ENCODE peak calls at places on chromosomes 5 and 9, in seven cellular contexts. Q is GM23248, Y is ovary, C is Peyer's patch, E is mammary epithelial cell, P is suprapubic skin, X is heart right ventricle. G is an unnamed sample.

GRCh38 chr5:178227138-178227659 is 5.4 kb downstream of the PHYKPL start:
- DNase-seq in Q (peak), Y (no peak), C (no peak), E (no peak), P (no peak), X (no peak), G (no peak)

GRCh38 chr5:133869675-133869978 is 98.8 kb downstream of the C5orf15 start:
- DNase-seq in Q (peak), Y (no peak), C (no peak), E (no peak), P (no peak), X (peak), G (no peak)

GRCh38 chr5:9094582-9094981 is 451.3 kb downstream of the SEMA5A start:
- DNase-seq in Q (peak), Y (no peak), C (no peak), E (no peak), P (no peak), X (no peak), G (no peak)

GRCh38 chr9:134258828-134259546 is 67.3 kb upstream of the RXRA start:
- DNase-seq in Q (no peak), Y (no peak), C (no peak), E (no peak), P (no peak), X (peak), G (no peak)

GRCh38 chr5:174418809-174419522 is 305.4 kb upstream of the MSX2 start:
- DNase-seq in Q (peak), Y (no peak), C (peak), E (peak), P (no peak), X (peak), G (peak)

GRCh38 chr5:124634820-124635323 is 111.6 kb downstream of the ZNF608 start:
- DNase-seq in Q (peak), Y (no peak), C (no peak), E (peak), P (no peak), X (no peak), G (no peak)

GRCh38 chr9:18185196-18185595 is 288.8 kb upstream of the ADAMTSL1 start:
- DNase-seq in Q (no peak), Y (no peak), C (no peak), E (peak), P (no peak), X (no peak), G (no peak)

GRCh38 chr9:135454737-135455136 is 24.8 kb upstream of the PPP1R26 start:
- DNase-seq in Q (no peak), Y (no peak), C (no peak), E (no peak), P (no peak), X (no peak), G (no peak)

GRCh38 chr5:157540124-157540523 is 35.5 kb downstream of the ADAM19 start:
- DNase-seq in Q (no peak), Y (no peak), C (no peak), E (no peak), P (no peak), X (no peak), G (no peak)

GRCh38 chr5:32233696-32234447 is 59.8 kb upstream of the GOLPH3 start:
- DNase-seq in Q (peak), Y (peak), C (no peak), E (peak), P (no peak), X (no peak), G (no peak)

GRCh38 chr9:131423171-131423581 is 29.3 kb downstream of the PRRC2B start:
- DNase-seq in Q (peak), Y (peak), C (peak), E (peak), P (no peak), X (peak), G (no peak)

GRCh38 chr9:89878003-89878411 is 273.2 kb downstream of the GADD45G start:
- DNase-seq in Q (no peak), Y (peak), C (peak), E (no peak), P (no peak), X (no peak), G (no peak)

GRCh38 chr5:112491257-112491656 is 72.2 kb upstream of the EPB41L4A start:
- DNase-seq in Q (peak), Y (no peak), C (no peak), E (no peak), P (no peak), X (no peak), G (no peak)

GRCh38 chr9:120965344-120966004 is 38.9 kb upstream of the TRAF1 start:
- DNase-seq in Q (peak), Y (peak), C (no peak), E (no peak), P (no peak), X (no peak), G (peak)

GRCh38 chr5:173515526-173515925 is 100.9 kb downstream of the BOD1 start:
- DNase-seq in Q (peak), Y (no peak), C (no peak), E (peak), P (no peak), X (no peak), G (peak)

GRCh38 chr5:68698025-68698940 is 395.5 kb upstream of the SLC30A5 start:
- DNase-seq in Q (no peak), Y (no peak), C (no peak), E (no peak), P (no peak), X (no peak), G (no peak)

GRCh38 chr9:127555830-127556820 is 56.0 kb upstream of the STXBP1 start:
- DNase-seq in Q (peak), Y (peak), C (peak), E (peak), P (peak), X (peak), G (no peak)

GRCh38 chr9:96460877-96461276 is 10.9 kb downstream of the HABP4 start:
- DNase-seq in Q (peak), Y (no peak), C (no peak), E (no peak), P (no peak), X (no peak), G (peak)

GRCh38 chr5:88588609-88589008 is 294.4 kb downstream of the MEF2C start:
- DNase-seq in Q (no peak), Y (no peak), C (no peak), E (no peak), P (no peak), X (no peak), G (no peak)

GRCh38 chr9:79570449-79571308 is 1.1 kb upstream of the TLE4 start:
- DNase-seq in Q (peak), Y (no peak), C (peak), E (peak), P (peak), X (peak), G (peak)

GRCh38 chr9:2411459-2412215 is 209.9 kb upstream of the VLDLR start:
- DNase-seq in Q (peak), Y (no peak), C (no peak), E (no peak), P (no peak), X (no peak), G (peak)

GRCh38 chr9:20684865-20685696 is 1.0 kb downstream of the FOCAD start:
- DNase-seq in Q (peak), Y (no peak), C (no peak), E (peak), P (no peak), X (no peak), G (no peak)

GRCh38 chr9:124855944-124856773 is 2.9 kb downstream of the WDR38 start:
- DNase-seq in Q (peak), Y (no peak), C (no peak), E (peak), P (no peak), X (no peak), G (peak)

GRCh38 chr9:124470306-124470705 is 20.1 kb downstream of the ADGRD2 start:
- DNase-seq in Q (no peak), Y (no peak), C (no peak), E (no peak), P (no peak), X (no peak), G (no peak)

GRCh38 chr5:115321309-115321708 is 24.9 kb upstream of the CCDC112 start:
- DNase-seq in Q (peak), Y (no peak), C (no peak), E (peak), P (no peak), X (no peak), G (no peak)

GRCh38 chr9:76219555-76220151 is 174.6 kb downstream of the RFK start:
- DNase-seq in Q (peak), Y (no peak), C (no peak), E (no peak), P (no peak), X (no peak), G (peak)

GRCh38 chr5:59187772-59188347 is 605.0 kb downstream of the RAB3C start:
- DNase-seq in Q (peak), Y (no peak), C (no peak), E (no peak), P (no peak), X (no peak), G (peak)

GRCh38 chr5:87268126-87268969 is 665 bp downstream of the RASA1 start:
- DNase-seq in Q (peak), Y (peak), C (peak), E (peak), P (peak), X (peak), G (peak)

GRCh38 chr9:115341401-115341800 is 223.4 kb upstream of the TNC start:
- DNase-seq in Q (peak), Y (no peak), C (no peak), E (no peak), P (peak), X (no peak), G (no peak)

GRCh38 chr9:124507880-124508432 is 757 bp upstream of the NR5A1 start:
- DNase-seq in Q (no peak), Y (no peak), C (peak), E (no peak), P (no peak), X (no peak), G (no peak)

GRCh38 chr9:123763910-123764588 is 165.9 kb downstream of the DENND1A start:
- DNase-seq in Q (peak), Y (no peak), C (no peak), E (peak), P (no peak), X (no peak), G (no peak)

GRCh38 chr5:10756539-10756938 is 4.5 kb downstream of the DAP start:
- DNase-seq in Q (peak), Y (no peak), C (no peak), E (no peak), P (no peak), X (no peak), G (peak)

GRCh38 chr9:20599195-20599594 is 23.1 kb downstream of the MLLT3 start:
- DNase-seq in Q (peak), Y (no peak), C (no peak), E (no peak), P (no peak), X (no peak), G (no peak)

GRCh38 chr5:179346401-179346800 is 1.1 kb upstream of the ADAMTS2 start:
- DNase-seq in Q (peak), Y (no peak), C (no peak), E (no peak), P (no peak), X (no peak), G (peak)

GRCh38 chr5:14428302-14429081 is 153.1 kb upstream of the OTULINL start:
- DNase-seq in Q (peak), Y (no peak), C (no peak), E (peak), P (no peak), X (no peak), G (no peak)

GRCh38 chr9:97559111-97559514 is 57.6 kb downstream of the TMOD1 start:
- DNase-seq in Q (peak), Y (no peak), C (no peak), E (peak), P (no peak), X (no peak), G (no peak)

GRCh38 chr9:97556036-97556720 is 54.7 kb downstream of the TMOD1 start:
- DNase-seq in Q (no peak), Y (no peak), C (no peak), E (no peak), P (no peak), X (no peak), G (no peak)

GRCh38 chr9:97556721-97557605 is 55.5 kb downstream of the TMOD1 start:
- DNase-seq in Q (no peak), Y (peak), C (no peak), E (no peak), P (peak), X (peak), G (peak)

GRCh38 chr9:97558701-97559101 is 57.2 kb downstream of the TMOD1 start:
- DNase-seq in Q (no peak), Y (no peak), C (no peak), E (no peak), P (no peak), X (no peak), G (no peak)

GRCh38 chr9:97557606-97558095 is 56.2 kb downstream of the TMOD1 start:
- DNase-seq in Q (no peak), Y (peak), C (no peak), E (no peak), P (peak), X (peak), G (no peak)
- H3K27ac ChIP-seq in Q (no peak), Y (peak), C (peak), E (no peak), P (peak), X (peak), G (peak)

GRCh38 chr9:71690058-71690691 is 78.1 kb downstream of the CEMIP2 start:
- DNase-seq in Q (peak), Y (no peak), C (no peak), E (peak), P (no peak), X (no peak), G (peak)
- H3K27ac ChIP-seq in Q (no peak), Y (no peak), C (no peak), E (no peak), P (peak), X (peak), G (no peak)

DNA sequence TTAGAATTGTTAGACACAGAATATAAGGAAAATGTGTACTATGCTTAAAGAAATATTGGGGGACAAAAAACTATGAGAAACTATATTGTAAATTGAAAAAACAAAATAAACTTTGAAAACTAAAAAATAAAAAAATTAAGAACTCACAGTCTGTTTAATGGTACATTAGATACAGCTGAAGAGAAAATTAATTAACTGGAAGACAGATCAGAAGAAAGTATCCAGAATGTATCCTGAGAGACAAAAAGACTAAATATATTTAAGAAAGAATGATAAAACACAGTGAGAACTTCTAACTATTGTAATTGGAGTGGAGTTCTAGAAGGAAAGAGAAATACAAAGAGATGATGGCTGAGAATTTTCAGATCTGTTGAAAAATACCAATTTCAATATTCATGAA is 57.6 kb upstream of the SH3PXD2B start:
- DNase-seq in Q (no peak), Y (no peak), C (no peak), E (no peak), P (no peak), X (no peak), G (no peak)
- H3K27ac ChIP-seq in Q (no peak), Y (no peak), C (no peak), E (no peak), P (no peak), X (no peak), G (no peak)

DNA sequence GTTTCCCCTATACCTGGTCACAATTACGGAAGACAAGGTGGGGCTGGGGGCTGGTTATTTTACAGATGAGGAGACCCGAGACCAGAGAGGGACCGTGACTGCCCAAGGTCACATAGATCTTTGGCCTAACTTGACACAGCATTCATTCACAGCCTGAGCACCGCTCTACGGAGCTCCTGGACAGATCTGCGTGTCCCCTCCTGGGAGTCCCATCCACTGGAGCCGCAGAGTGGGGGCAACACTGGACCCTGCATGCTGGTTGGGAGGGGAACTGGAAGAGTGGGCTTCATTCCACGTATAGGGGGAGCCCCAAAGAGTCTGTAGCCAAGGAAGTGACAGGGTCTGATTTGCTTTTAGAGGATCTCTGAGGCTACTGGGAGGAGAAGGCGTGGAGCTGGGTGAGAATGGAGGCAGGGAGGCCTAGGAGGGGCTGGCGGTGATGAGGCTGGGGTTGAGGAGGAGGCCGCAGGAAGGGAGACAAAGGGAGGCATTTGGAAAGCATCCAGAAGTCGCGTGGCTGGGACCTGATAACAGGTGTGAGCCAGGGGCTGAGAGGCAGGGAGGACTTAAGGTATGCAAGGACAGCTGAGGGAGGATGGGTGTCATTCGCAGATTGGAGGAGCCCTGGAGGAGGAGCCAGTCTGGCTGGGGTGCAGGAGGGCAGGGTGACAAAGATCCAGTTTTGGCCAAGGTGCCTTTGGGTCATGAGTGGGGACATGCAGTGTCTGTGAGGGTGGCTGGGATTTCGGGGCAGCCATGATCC is 64.3 kb upstream of the IER5L start:
- DNase-seq in Q (no peak), Y (no peak), C (no peak), E (no peak), P (no peak), X (no peak), G (no peak)
- H3K27ac ChIP-seq in Q (peak), Y (no peak), C (no peak), E (no peak), P (peak), X (no peak), G (no peak)

GRCh38 chr9:133140606-133141005 is 19.6 kb upstream of the RALGDS start:
- DNase-seq in Q (no peak), Y (no peak), C (peak), E (no peak), P (no peak), X (no peak), G (no peak)
- H3K27ac ChIP-seq in Q (no peak), Y (no peak), C (peak), E (no peak), P (no peak), X (peak), G (no peak)

GRCh38 chr5:75239681-75240080 is 3.0 kb upstream of the ANKRD31 start:
- DNase-seq in Q (no peak), Y (no peak), C (no peak), E (peak), P (no peak), X (no peak), G (no peak)
- H3K27ac ChIP-seq in Q (no peak), Y (no peak), C (no peak), E (peak), P (no peak), X (no peak), G (no peak)

G was measured in cardiac muscle cell.